ENCODE peak calls at places on chromosomes 4 and X, in five cellular contexts. One of them, this sample, is unnamed.
A peak's percentile ranks its signal among the peaks of the same experiment; 100 is the strongest.

GRCh38 chr4:4408576-4409335 is 21.9 kb downstream of the NSG1 start:
- DNase-seq in RWPE1: no peak
- DNase-seq in GM10248: no peak
- DNase-seq in colonic mucosa: no peak
- DNase-seq in neural progenitor cell: no peak
- DNase-seq in this sample: no peak

GRCh38 chr4:19783667-19784223 is 468.0 kb upstream of the SLIT2 start:
- DNase-seq in neural progenitor cell: no peak
- DNase-seq in RWPE1: no peak
- DNase-seq in GM10248: no peak
- DNase-seq in colonic mucosa: no peak
- DNase-seq in this sample: no peak

GRCh38 chr4:336099-336892 is 1.3 kb upstream of the ZNF141 start:
- DNase-seq in RWPE1: peak; percentile 0
- DNase-seq in GM10248: peak; percentile 38
- DNase-seq in neural progenitor cell: peak; percentile 21
- DNase-seq in colonic mucosa: peak; percentile 31
- DNase-seq in this sample: no peak

GRCh38 chrX:135531813-135532212 is 11.4 kb downstream of the INTS6L start:
- DNase-seq in colonic mucosa: no peak
- DNase-seq in GM10248: no peak
- DNase-seq in RWPE1: peak; percentile 63
- DNase-seq in neural progenitor cell: no peak
- DNase-seq in this sample: no peak

GRCh38 chrX:41870719-41871151 is 52.6 kb downstream of the CASK start:
- DNase-seq in neural progenitor cell: no peak
- DNase-seq in colonic mucosa: peak; percentile 34
- DNase-seq in GM10248: no peak
- DNase-seq in RWPE1: no peak
- DNase-seq in this sample: no peak

GRCh38 chrX:11272290-11272689 is 20.9 kb upstream of the AMELX start:
- DNase-seq in GM10248: no peak
- DNase-seq in colonic mucosa: no peak
- DNase-seq in neural progenitor cell: no peak
- DNase-seq in RWPE1: no peak
- DNase-seq in this sample: no peak

GRCh38 chr4:114396808-114397207 is 201.8 kb upstream of the UGT8 start:
- DNase-seq in colonic mucosa: no peak
- DNase-seq in neural progenitor cell: no peak
- DNase-seq in GM10248: no peak
- DNase-seq in RWPE1: no peak
- DNase-seq in this sample: no peak

GRCh38 chr4:139988863-139989765 is 164.9 kb downstream of the MAML3 start:
- DNase-seq in colonic mucosa: no peak
- DNase-seq in neural progenitor cell: peak; percentile 34
- DNase-seq in RWPE1: peak; percentile 90
- DNase-seq in GM10248: no peak
- DNase-seq in this sample: no peak

GRCh38 chr4:15327311-15328298 is 100.2 kb upstream of the C1QTNF7 start:
- DNase-seq in GM10248: no peak
- DNase-seq in RWPE1: no peak
- DNase-seq in colonic mucosa: no peak
- DNase-seq in neural progenitor cell: no peak
- DNase-seq in this sample: no peak

GRCh38 chr4:22410645-22411247 is 105.1 kb downstream of the ADGRA3 start:
- DNase-seq in GM10248: no peak
- DNase-seq in RWPE1: no peak
- DNase-seq in neural progenitor cell: peak; percentile 18
- DNase-seq in colonic mucosa: no peak
- DNase-seq in this sample: no peak

GRCh38 chr4:78065514-78066192 is 8.5 kb downstream of the FRAS1 start:
- DNase-seq in RWPE1: no peak
- DNase-seq in colonic mucosa: no peak
- DNase-seq in neural progenitor cell: no peak
- DNase-seq in GM10248: no peak
- DNase-seq in this sample: no peak

GRCh38 chr4:139909036-139909435 is 243.4 kb downstream of the MGST2 start:
- DNase-seq in neural progenitor cell: no peak
- DNase-seq in colonic mucosa: no peak
- DNase-seq in GM10248: no peak
- DNase-seq in RWPE1: no peak
- DNase-seq in this sample: no peak

GRCh38 chrX:85998954-85999353 is 48.4 kb downstream of the CHM start:
- DNase-seq in colonic mucosa: no peak
- DNase-seq in GM10248: no peak
- DNase-seq in RWPE1: no peak
- DNase-seq in neural progenitor cell: no peak
- DNase-seq in this sample: no peak

GRCh38 chrX:24248042-24248441 is 65.8 kb downstream of the SUPT20HL2 start:
- DNase-seq in RWPE1: no peak
- DNase-seq in colonic mucosa: no peak
- DNase-seq in GM10248: no peak
- DNase-seq in neural progenitor cell: no peak
- DNase-seq in this sample: no peak

GRCh38 chr4:80471701-80472100 is 136.2 kb downstream of the CFAP299 start:
- DNase-seq in RWPE1: peak; percentile 29
- DNase-seq in neural progenitor cell: peak; percentile 32
- DNase-seq in colonic mucosa: peak; percentile 60
- DNase-seq in GM10248: no peak
- DNase-seq in this sample: peak; percentile 40

GRCh38 chrX:29662101-29662500 is 553.3 kb upstream of the MAGEB2 start:
- DNase-seq in colonic mucosa: no peak
- DNase-seq in RWPE1: peak; percentile 15
- DNase-seq in GM10248: no peak
- DNase-seq in neural progenitor cell: no peak
- DNase-seq in this sample: no peak

GRCh38 chrX:149185087-149185486 is 320.0 kb downstream of the IDS start:
- DNase-seq in RWPE1: no peak
- DNase-seq in neural progenitor cell: no peak
- DNase-seq in GM10248: no peak
- DNase-seq in colonic mucosa: no peak
- DNase-seq in this sample: no peak

GRCh38 chr4:17476811-17477210 is 35.1 kb downstream of the QDPR start:
- DNase-seq in neural progenitor cell: no peak
- DNase-seq in GM10248: no peak
- DNase-seq in colonic mucosa: no peak
- DNase-seq in RWPE1: no peak
- DNase-seq in this sample: no peak

GRCh38 chr4:8687083-8687482 is 94.5 kb downstream of the CPZ start:
- DNase-seq in neural progenitor cell: no peak
- DNase-seq in RWPE1: no peak
- DNase-seq in GM10248: no peak
- DNase-seq in colonic mucosa: no peak
- DNase-seq in this sample: no peak

GRCh38 chr4:15740764-15741404 is 37.2 kb upstream of the CD38 start:
- DNase-seq in GM10248: no peak
- DNase-seq in colonic mucosa: no peak
- DNase-seq in RWPE1: no peak
- DNase-seq in neural progenitor cell: no peak
- DNase-seq in this sample: no peak

GRCh38 chrX:375181-376036 is 11.3 kb downstream of the PPP2R3B start:
- DNase-seq in colonic mucosa: no peak
- DNase-seq in neural progenitor cell: no peak
- DNase-seq in RWPE1: peak; percentile 2
- DNase-seq in GM10248: no peak
- DNase-seq in this sample: no peak

GRCh38 chr4:25760518-25761157 is 102.2 kb downstream of the SEL1L3 start:
- DNase-seq in RWPE1: no peak
- DNase-seq in GM10248: no peak
- DNase-seq in colonic mucosa: no peak
- DNase-seq in neural progenitor cell: no peak
- DNase-seq in this sample: no peak

GRCh38 chrX:25873196-25873595 is 264.9 kb upstream of the MAGEB18 start:
- DNase-seq in neural progenitor cell: no peak
- DNase-seq in RWPE1: no peak
- DNase-seq in colonic mucosa: no peak
- DNase-seq in GM10248: no peak
- DNase-seq in this sample: peak; percentile 19

GRCh38 chrX:36434521-36434920 is 515.0 kb downstream of the CFAP47 start:
- DNase-seq in RWPE1: no peak
- DNase-seq in GM10248: no peak
- DNase-seq in colonic mucosa: no peak
- DNase-seq in neural progenitor cell: no peak
- DNase-seq in this sample: peak; percentile 0

GRCh38 chrX:105038672-105039328 is 181.7 kb downstream of the TEX13A start:
- DNase-seq in RWPE1: no peak
- DNase-seq in colonic mucosa: no peak
- DNase-seq in neural progenitor cell: no peak
- DNase-seq in GM10248: no peak
- DNase-seq in this sample: no peak

GRCh38 chr4:40559585-40560465 is 69.8 kb downstream of the RBM47 start:
- DNase-seq in neural progenitor cell: no peak
- DNase-seq in RWPE1: no peak
- DNase-seq in GM10248: no peak
- DNase-seq in colonic mucosa: no peak
- DNase-seq in this sample: no peak

GRCh38 chr4:99893991-99894981 is at the start of gene LAMTOR3:
- DNase-seq in colonic mucosa: peak; percentile 93
- DNase-seq in neural progenitor cell: peak; percentile 92
- DNase-seq in GM10248: peak; percentile 94
- DNase-seq in RWPE1: peak; percentile 87
- DNase-seq in this sample: peak; percentile 85

GRCh38 chrX:39896951-39897740 is 200.6 kb downstream of the BCOR start:
- DNase-seq in neural progenitor cell: peak; percentile 84
- DNase-seq in RWPE1: peak; percentile 71
- DNase-seq in colonic mucosa: no peak
- DNase-seq in GM10248: no peak
- DNase-seq in this sample: no peak

GRCh38 chr4:140996757-140997156 is 136.5 kb downstream of the RNF150 start:
- DNase-seq in GM10248: no peak
- DNase-seq in colonic mucosa: no peak
- DNase-seq in neural progenitor cell: no peak
- DNase-seq in RWPE1: no peak
- DNase-seq in this sample: no peak

GRCh38 chr4:15343581-15343980 is 84.3 kb upstream of the C1QTNF7 start:
- DNase-seq in neural progenitor cell: no peak
- DNase-seq in colonic mucosa: no peak
- DNase-seq in RWPE1: no peak
- DNase-seq in GM10248: no peak
- DNase-seq in this sample: no peak

GRCh38 chr4:35125995-35126712 is 1118.2 kb downstream of the ARAP2 start:
- DNase-seq in GM10248: no peak
- DNase-seq in colonic mucosa: no peak
- DNase-seq in neural progenitor cell: no peak
- DNase-seq in RWPE1: no peak
- DNase-seq in this sample: peak; percentile 21

GRCh38 chrX:34868633-34869032 is 74.0 kb upstream of the FAM47B start:
- DNase-seq in RWPE1: no peak
- DNase-seq in neural progenitor cell: no peak
- DNase-seq in colonic mucosa: no peak
- DNase-seq in GM10248: no peak
- DNase-seq in this sample: no peak

DNA sequence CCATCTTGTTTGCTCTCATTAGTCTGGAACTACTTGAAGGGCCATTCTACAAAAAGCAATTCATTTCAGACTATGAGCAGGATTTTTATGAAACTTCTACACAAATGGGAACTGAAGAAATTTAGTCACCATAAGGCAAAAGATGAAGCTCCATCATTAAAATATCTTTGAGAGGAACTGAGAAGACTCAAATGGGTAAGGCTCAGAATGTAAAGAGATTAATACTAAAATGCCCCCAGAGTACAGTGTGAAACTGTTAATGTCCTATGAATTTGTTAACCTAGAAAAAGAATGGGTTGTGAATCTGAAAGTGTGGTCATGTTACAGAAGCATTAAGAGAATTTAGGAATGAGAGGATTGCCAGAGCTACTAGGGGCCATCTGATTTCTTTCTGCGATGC is 77.9 kb upstream of the SLC7A11 start:
- DNase-seq in GM10248: no peak
- DNase-seq in neural progenitor cell: no peak
- DNase-seq in RWPE1: no peak
- DNase-seq in colonic mucosa: no peak
- DNase-seq in this sample: no peak
- TF ChIP-seq CTCF in GM10248: no peak
- TF ChIP-seq CTCF in neural progenitor cell: no peak
- TF ChIP-seq CTCF in RWPE1: no peak
- TF ChIP-seq CTCF in colonic mucosa: no peak
- TF ChIP-seq CTCF in this sample: no peak

DNA sequence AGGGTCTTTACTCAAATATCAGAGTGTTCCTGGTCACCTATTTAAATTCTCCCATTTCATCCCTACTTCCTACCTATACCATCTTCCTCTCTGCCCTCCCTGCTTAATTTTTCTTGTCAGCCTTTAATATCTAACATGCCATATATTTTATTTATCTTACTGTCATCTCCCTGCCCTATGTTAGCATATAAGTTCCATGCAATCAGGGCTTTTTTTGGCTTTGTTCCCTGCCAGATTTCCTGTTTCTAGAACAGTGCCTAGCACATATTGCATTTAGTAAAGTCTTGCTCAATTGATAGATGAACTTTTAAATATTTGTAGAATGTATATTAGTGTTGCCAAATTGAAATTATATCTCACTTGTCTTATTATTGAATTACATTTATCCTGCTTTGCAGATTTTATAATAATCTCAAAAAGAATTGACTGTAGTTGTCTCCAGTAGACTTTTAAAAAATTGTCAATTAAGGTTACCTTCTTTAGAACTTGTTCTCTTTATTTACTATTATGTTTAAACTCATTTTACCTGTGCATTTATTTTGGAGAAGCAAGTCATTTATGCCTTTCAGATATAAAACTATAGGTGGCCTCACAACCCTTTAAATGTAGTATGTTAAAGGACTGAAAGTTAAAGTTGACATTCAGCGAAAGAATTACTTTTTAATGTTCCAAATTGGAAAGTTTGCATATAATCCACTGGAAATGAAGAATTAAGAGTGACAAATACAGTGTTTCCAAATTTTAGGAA is 108.2 kb upstream of the BMPR1B start:
- DNase-seq in RWPE1: no peak
- DNase-seq in neural progenitor cell: no peak
- DNase-seq in GM10248: no peak
- DNase-seq in colonic mucosa: no peak
- DNase-seq in this sample: no peak
- TF ChIP-seq CTCF in RWPE1: no peak
- TF ChIP-seq CTCF in neural progenitor cell: no peak
- TF ChIP-seq CTCF in GM10248: no peak
- TF ChIP-seq CTCF in colonic mucosa: no peak
- TF ChIP-seq CTCF in this sample: peak; percentile 33

GRCh38 chrX:153927936-153928760 is 2.1 kb upstream of the ARHGAP4 start:
- DNase-seq in GM10248: peak; percentile 97
- DNase-seq in RWPE1: peak; percentile 92
- DNase-seq in colonic mucosa: peak; percentile 96
- DNase-seq in neural progenitor cell: peak; percentile 97
- DNase-seq in this sample: peak; percentile 92
- TF ChIP-seq CTCF in GM10248: no peak
- TF ChIP-seq CTCF in RWPE1: peak; percentile 21
- TF ChIP-seq CTCF in colonic mucosa: no peak
- TF ChIP-seq CTCF in neural progenitor cell: no peak
- TF ChIP-seq CTCF in this sample: peak; percentile 5

DNA sequence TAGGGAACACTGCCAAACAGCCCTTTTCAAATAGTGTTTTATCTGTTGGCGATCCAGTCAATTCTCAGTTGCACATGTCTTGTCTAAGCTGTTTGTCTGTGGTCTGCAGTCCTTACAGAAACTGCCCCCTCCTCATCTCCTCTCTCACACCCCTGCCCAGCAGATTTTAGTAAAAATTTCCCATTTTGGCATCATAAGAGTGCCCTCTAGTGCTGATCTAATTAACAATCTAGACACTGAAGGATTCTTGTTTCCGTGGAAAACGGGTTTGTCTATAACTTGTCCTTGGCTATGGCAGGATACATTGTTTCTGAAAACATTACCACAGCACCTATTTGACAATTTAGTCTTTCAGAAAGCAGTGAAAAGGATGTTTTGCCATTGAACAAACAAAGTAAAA is 227.2 kb upstream of the MBNL3 start:
- DNase-seq in colonic mucosa: no peak
- DNase-seq in RWPE1: no peak
- DNase-seq in neural progenitor cell: peak; percentile 5
- DNase-seq in GM10248: no peak
- DNase-seq in this sample: no peak
- TF ChIP-seq CTCF in colonic mucosa: no peak
- TF ChIP-seq CTCF in RWPE1: no peak
- TF ChIP-seq CTCF in neural progenitor cell: peak; percentile 52
- TF ChIP-seq CTCF in GM10248: no peak
- TF ChIP-seq CTCF in this sample: peak; percentile 43

This sample was measured in LNCaP clone FGC.